ENCODE peak calls at places on chromosome 4, in seven cellular contexts. Y is A549, W is right lobe of liver, H is GM23338, U is AG09309, D is left lung, J is pancreas. M is an unnamed sample.

GRCh38 chr4:101730291-101731117 is 60.0 kb upstream of the BANK1 start:
- DNase-seq in Y (peak), W (peak), H (peak), U (peak), D (peak), J (peak), M (peak)

GRCh38 chr4:145842224-145842887 is 96.3 kb downstream of the ZNF827 start:
- DNase-seq in Y (no peak), W (no peak), H (peak), U (no peak), D (no peak), J (no peak), M (peak)

GRCh38 chr4:3451956-3452355 is 10.2 kb downstream of the HGFAC start:
- DNase-seq in Y (no peak), W (no peak), H (no peak), U (no peak), D (no peak), J (no peak), M (peak)

GRCh38 chr4:55329012-55329411 is 17.0 kb upstream of the SRD5A3 start:
- DNase-seq in Y (no peak), W (no peak), H (no peak), U (no peak), D (no peak), J (no peak), M (no peak)

GRCh38 chr4:86033171-86033570 is 326.7 kb downstream of the MAPK10 start:
- DNase-seq in Y (no peak), W (no peak), H (no peak), U (peak), D (peak), J (no peak), M (peak)

GRCh38 chr4:13616597-13616996 is 10.9 kb downstream of the BOD1L1 start:
- DNase-seq in Y (no peak), W (no peak), H (no peak), U (no peak), D (no peak), J (no peak), M (no peak)

GRCh38 chr4:155666701-155667537 is at the start of gene GUCY1A1:
- DNase-seq in Y (no peak), W (peak), H (peak), U (no peak), D (peak), J (peak), M (peak)

GRCh38 chr4:39103291-39103690 is 41.3 kb downstream of the KLHL5 start:
- DNase-seq in Y (peak), W (no peak), H (no peak), U (no peak), D (no peak), J (no peak), M (no peak)

GRCh38 chr4:149493492-149493891 is 322.2 kb downstream of the IQCM start:
- DNase-seq in Y (peak), W (no peak), H (peak), U (no peak), D (no peak), J (no peak), M (no peak)

GRCh38 chr4:89800012-89800516 is 36.9 kb downstream of the SNCA start:
- DNase-seq in Y (no peak), W (no peak), H (no peak), U (no peak), D (no peak), J (no peak), M (peak)

GRCh38 chr4:117134386-117134785 is 49.0 kb upstream of the TRAM1L1 start:
- DNase-seq in Y (peak), W (no peak), H (peak), U (no peak), D (no peak), J (no peak), M (peak)

GRCh38 chr4:161314371-161314770 is 849.4 kb downstream of the FSTL5 start:
- DNase-seq in Y (no peak), W (no peak), H (no peak), U (no peak), D (no peak), J (no peak), M (no peak)

GRCh38 chr4:177282284-177282683 is 27.4 kb upstream of the NEIL3 start:
- DNase-seq in Y (no peak), W (no peak), H (no peak), U (no peak), D (no peak), J (no peak), M (no peak)

GRCh38 chr4:117447925-117448324 is 362.5 kb upstream of the TRAM1L1 start:
- DNase-seq in Y (peak), W (peak), H (peak), U (no peak), D (no peak), J (no peak), M (no peak)

GRCh38 chr4:52588097-52588496 is 71.0 kb downstream of the USP46 start:
- DNase-seq in Y (peak), W (no peak), H (peak), U (no peak), D (no peak), J (peak), M (peak)

GRCh38 chr4:141331534-141332358 is 111.1 kb downstream of the ZNF330 start:
- DNase-seq in Y (no peak), W (no peak), H (no peak), U (no peak), D (no peak), J (no peak), M (no peak)
- H3K4me3 ChIP-seq in Y (no peak), W (no peak), H (no peak), U (no peak), D (no peak), J (peak), M (no peak)

GRCh38 chr4:178784491-178784890 is 1342.3 kb upstream of the AGA start:
- DNase-seq in Y (no peak), W (no peak), H (no peak), U (no peak), D (no peak), J (no peak), M (peak)

GRCh38 chr4:178789279-178789678 is 1347.0 kb upstream of the AGA start:
- DNase-seq in Y (no peak), W (no peak), H (no peak), U (no peak), D (no peak), J (no peak), M (no peak)
- TF ChIP-seq CTCF in Y (no peak), W (no peak), H (no peak), U (no peak), D (no peak), J (no peak), M (no peak)

GRCh38 chr4:165875446-165875845 is 2.4 kb downstream of the TLL1 start:
- DNase-seq in Y (no peak), W (no peak), H (no peak), U (no peak), D (no peak), J (no peak), M (no peak)

GRCh38 chr4:165873298-165874071 is 448 bp downstream of the TLL1 start:
- DNase-seq in Y (peak), W (peak), H (peak), U (no peak), D (peak), J (peak), M (peak)

GRCh38 chr4:165874799-165875371 is 1.8 kb downstream of the TLL1 start:
- DNase-seq in Y (peak), W (peak), H (peak), U (no peak), D (no peak), J (peak), M (peak)

GRCh38 chr4:165872443-165873297 is at the start of gene TLL1:
- DNase-seq in Y (no peak), W (no peak), H (peak), U (no peak), D (no peak), J (no peak), M (peak)

GRCh38 chr4:165874072-165874798 is 1.2 kb downstream of the TLL1 start:
- DNase-seq in Y (no peak), W (no peak), H (peak), U (no peak), D (no peak), J (peak), M (peak)
- H3K4me3 ChIP-seq in Y (peak), W (peak), H (peak), U (peak), D (peak), J (peak), M (peak)

GRCh38 chr4:73129319-73129718 is 59.8 kb upstream of the COX18 start:
- DNase-seq in Y (no peak), W (no peak), H (no peak), U (no peak), D (no peak), J (no peak), M (no peak)

GRCh38 chr4:73133784-73134183 is 64.3 kb upstream of the COX18 start:
- DNase-seq in Y (no peak), W (no peak), H (no peak), U (no peak), D (no peak), J (no peak), M (no peak)

GRCh38 chr4:73131281-73131680 is 61.8 kb upstream of the COX18 start:
- DNase-seq in Y (no peak), W (no peak), H (no peak), U (no peak), D (no peak), J (no peak), M (no peak)

DNA sequence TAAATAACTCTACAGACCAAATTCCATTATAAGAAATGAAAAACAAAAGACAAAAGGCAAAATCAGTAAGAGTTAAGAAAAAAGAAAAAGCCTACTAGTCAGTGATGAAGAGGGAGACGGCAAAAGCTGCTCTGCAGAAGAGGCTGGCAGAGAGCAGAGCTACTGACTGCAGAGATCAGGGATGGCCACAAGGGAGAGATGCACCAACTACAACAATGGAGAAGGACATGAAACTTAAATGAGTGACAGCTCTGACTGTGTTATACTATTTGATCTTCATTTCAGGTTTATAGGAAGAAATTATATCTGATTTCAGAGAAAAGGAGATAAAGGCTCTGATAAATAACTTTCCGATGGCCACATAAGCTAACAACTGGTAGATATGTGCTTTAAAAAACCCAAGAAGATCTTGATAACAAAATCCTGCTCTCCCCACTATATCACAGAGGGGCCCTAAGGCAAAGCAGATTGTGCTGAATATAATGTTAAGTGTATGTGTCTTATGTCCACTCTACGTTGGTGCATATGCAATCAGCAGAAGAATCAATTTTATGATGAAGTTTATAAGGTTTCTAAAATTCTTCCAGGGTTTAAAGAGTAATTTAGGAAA is 58.4 kb upstream of the COX18 start:
- DNase-seq in Y (peak), W (no peak), H (peak), U (no peak), D (no peak), J (no peak), M (no peak)
- TF ChIP-seq CTCF in Y (peak), W (peak), H (peak), U (peak), D (peak), J (no peak), M (peak)

DNA sequence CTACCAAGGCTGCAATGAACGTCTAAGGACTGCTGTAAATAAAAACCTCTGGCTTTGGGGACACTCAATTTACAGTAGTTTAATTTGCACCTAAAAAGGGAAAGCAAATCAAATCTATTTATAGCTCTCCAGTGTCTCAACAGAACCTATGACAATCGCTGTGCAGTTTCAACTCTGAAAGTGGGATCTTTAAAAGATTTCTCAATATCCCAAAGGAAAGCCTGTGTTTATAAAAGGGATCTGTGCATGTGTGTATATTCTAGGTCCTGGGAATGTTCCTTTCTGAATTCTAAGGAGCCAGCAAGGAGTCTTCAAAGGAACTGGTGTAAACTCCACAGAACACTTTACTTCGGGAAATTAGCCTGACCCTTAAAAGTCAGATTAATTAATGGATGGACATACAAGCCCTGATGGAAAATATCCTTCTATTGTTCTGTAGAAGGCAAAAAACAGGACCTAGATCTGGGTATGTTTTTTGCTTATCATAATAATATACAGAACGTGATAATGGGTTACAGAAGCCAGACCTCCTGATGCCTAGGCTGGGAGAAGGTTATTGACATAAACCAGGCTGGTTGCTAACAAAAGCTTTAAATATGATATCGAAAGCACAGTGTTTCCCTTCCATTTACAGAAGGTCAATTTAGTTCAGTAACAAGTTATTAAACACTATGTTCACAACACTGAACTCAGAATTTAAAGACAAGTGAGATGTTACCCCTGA is 53.2 kb downstream of the AFAP1 start:
- DNase-seq in Y (no peak), W (no peak), H (no peak), U (no peak), D (no peak), J (no peak), M (no peak)
- H3K4me3 ChIP-seq in Y (no peak), W (no peak), H (no peak), U (no peak), D (no peak), J (no peak), M (no peak)

GRCh38 chr4:128590034-128590740 is 219.3 kb upstream of the JADE1 start:
- DNase-seq in Y (no peak), W (no peak), H (no peak), U (no peak), D (no peak), J (no peak), M (no peak)

GRCh38 chr4:128589384-128589957 is 220.0 kb upstream of the JADE1 start:
- DNase-seq in Y (peak), W (no peak), H (no peak), U (no peak), D (no peak), J (no peak), M (no peak)

GRCh38 chr4:128583753-128584712 is 225.5 kb upstream of the JADE1 start:
- DNase-seq in Y (no peak), W (peak), H (no peak), U (no peak), D (no peak), J (peak), M (no peak)

GRCh38 chr4:128590773-128591172 is 218.7 kb upstream of the JADE1 start:
- DNase-seq in Y (no peak), W (no peak), H (no peak), U (no peak), D (no peak), J (peak), M (peak)

GRCh38 chr4:128587382-128587781 is 222.1 kb upstream of the JADE1 start:
- DNase-seq in Y (no peak), W (no peak), H (no peak), U (no peak), D (no peak), J (no peak), M (no peak)
- TF ChIP-seq CTCF in Y (no peak), W (no peak), H (no peak), U (no peak), D (no peak), J (no peak), M (no peak)

GRCh38 chr4:112144546-112145325 is 518 bp upstream of the FAM241A start:
- DNase-seq in Y (no peak), W (peak), H (no peak), U (no peak), D (no peak), J (peak), M (no peak)
- H3K4me3 ChIP-seq in Y (peak), W (no peak), H (peak), U (no peak), D (peak), J (no peak), M (peak)

GRCh38 chr4:107210450-107211239 is 174.5 kb upstream of the DKK2 start:
- DNase-seq in Y (no peak), W (no peak), H (no peak), U (no peak), D (no peak), J (no peak), M (peak)

GRCh38 chr4:107215222-107215621 is 179.1 kb upstream of the DKK2 start:
- DNase-seq in Y (no peak), W (no peak), H (no peak), U (no peak), D (no peak), J (no peak), M (no peak)

GRCh38 chr4:107213880-107214279 is 177.8 kb upstream of the DKK2 start:
- DNase-seq in Y (no peak), W (no peak), H (no peak), U (no peak), D (no peak), J (no peak), M (no peak)

GRCh38 chr4:107212565-107212964 is 176.5 kb upstream of the DKK2 start:
- DNase-seq in Y (no peak), W (no peak), H (no peak), U (no peak), D (no peak), J (no peak), M (no peak)

DNA sequence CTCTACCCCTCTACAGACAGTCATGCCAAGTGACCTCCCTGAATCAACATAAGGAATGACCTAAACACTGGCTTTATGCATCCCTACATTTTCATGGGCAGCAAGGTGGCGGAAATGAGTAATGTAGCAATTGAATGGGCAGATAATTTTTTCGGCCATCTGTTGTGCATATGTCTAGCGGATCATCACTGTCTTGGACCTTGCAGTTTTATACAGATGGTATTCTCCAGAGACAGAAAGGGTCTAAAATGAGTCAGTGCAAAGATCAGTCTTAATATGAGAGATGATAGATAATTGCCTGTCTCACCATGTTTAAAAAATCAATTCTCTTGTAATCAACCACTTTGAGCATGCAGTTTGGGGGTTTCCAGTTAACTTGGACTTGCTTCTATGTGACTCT is 177.3 kb upstream of the DKK2 start:
- DNase-seq in Y (no peak), W (no peak), H (no peak), U (no peak), D (no peak), J (no peak), M (no peak)
- TF ChIP-seq CTCF in Y (no peak), W (no peak), H (no peak), U (no peak), D (no peak), J (no peak), M (no peak)

GRCh38 chr4:96558466-96558865 is 718.6 kb downstream of the PDHA2 start:
- DNase-seq in Y (no peak), W (no peak), H (no peak), U (no peak), D (no peak), J (no peak), M (peak)
- H3K4me3 ChIP-seq in Y (no peak), W (no peak), H (no peak), U (no peak), D (no peak), J (no peak), M (no peak)

GRCh38 chr4:173821851-173822250 is 291.8 kb upstream of the HAND2 start:
- DNase-seq in Y (no peak), W (no peak), H (no peak), U (peak), D (no peak), J (no peak), M (peak)
- TF ChIP-seq CTCF in Y (no peak), W (no peak), H (no peak), U (no peak), D (no peak), J (no peak), M (no peak)

M was measured in astrocyte of the spinal cord.